ENCODE peak calls at places on chromosomes 4 and X, in seven cellular contexts. One of them, this sample, is unnamed.
A peak's percentile ranks its signal among the peaks of the same experiment; 100 is the strongest.

GRCh38 chr4:73499996-73500765 is 18.6 kb downstream of the AFM start:
- DNase-seq in HEK293T: no peak
- DNase-seq in breast epithelium: no peak
- DNase-seq in ascending aorta: no peak
- DNase-seq in stimulated activated CD4-positive, alpha-beta T cell treated with anti-CD3 and anti-CD28 coated beads, TNF-alpha, amount 100 ng/mL, for 48 hours: no peak
- DNase-seq in cardiac fibroblast: peak; percentile 27
- DNase-seq in activated naive CD8-positive, alpha-beta T cell treated with anti-CD3 and anti-CD28 coated beads, Interleukin-2, amount 50 U/mL, for 16 hours: no peak
- DNase-seq in this sample: no peak

GRCh38 chrX:30931920-30932319 is 42.9 kb upstream of the TAB3 start:
- DNase-seq in ascending aorta: no peak
- DNase-seq in cardiac fibroblast: no peak
- DNase-seq in breast epithelium: no peak
- DNase-seq in stimulated activated CD4-positive, alpha-beta T cell treated with anti-CD3 and anti-CD28 coated beads, TNF-alpha, amount 100 ng/mL, for 48 hours: no peak
- DNase-seq in HEK293T: no peak
- DNase-seq in activated naive CD8-positive, alpha-beta T cell treated with anti-CD3 and anti-CD28 coated beads, Interleukin-2, amount 50 U/mL, for 16 hours: no peak
- DNase-seq in this sample: no peak

GRCh38 chrX:1754077-1754476 is 139.2 kb downstream of the ASMT start:
- DNase-seq in HEK293T: no peak
- DNase-seq in cardiac fibroblast: peak; percentile 3
- DNase-seq in activated naive CD8-positive, alpha-beta T cell treated with anti-CD3 and anti-CD28 coated beads, Interleukin-2, amount 50 U/mL, for 16 hours: no peak
- DNase-seq in stimulated activated CD4-positive, alpha-beta T cell treated with anti-CD3 and anti-CD28 coated beads, TNF-alpha, amount 100 ng/mL, for 48 hours: no peak
- DNase-seq in breast epithelium: no peak
- DNase-seq in ascending aorta: no peak
- DNase-seq in this sample: no peak

GRCh38 chrX:46957299-46957698 is 45.1 kb downstream of the JADE3 start:
- DNase-seq in ascending aorta: no peak
- DNase-seq in stimulated activated CD4-positive, alpha-beta T cell treated with anti-CD3 and anti-CD28 coated beads, TNF-alpha, amount 100 ng/mL, for 48 hours: no peak
- DNase-seq in cardiac fibroblast: no peak
- DNase-seq in HEK293T: no peak
- DNase-seq in activated naive CD8-positive, alpha-beta T cell treated with anti-CD3 and anti-CD28 coated beads, Interleukin-2, amount 50 U/mL, for 16 hours: no peak
- DNase-seq in breast epithelium: no peak
- DNase-seq in this sample: no peak

GRCh38 chr4:116953947-116954346 is 131.4 kb downstream of the TRAM1L1 start:
- DNase-seq in cardiac fibroblast: no peak
- DNase-seq in HEK293T: no peak
- DNase-seq in ascending aorta: no peak
- DNase-seq in breast epithelium: no peak
- DNase-seq in stimulated activated CD4-positive, alpha-beta T cell treated with anti-CD3 and anti-CD28 coated beads, TNF-alpha, amount 100 ng/mL, for 48 hours: no peak
- DNase-seq in activated naive CD8-positive, alpha-beta T cell treated with anti-CD3 and anti-CD28 coated beads, Interleukin-2, amount 50 U/mL, for 16 hours: no peak
- DNase-seq in this sample: no peak

GRCh38 chr4:81688085-81688484 is 216.4 kb upstream of the RASGEF1B start:
- DNase-seq in HEK293T: no peak
- DNase-seq in cardiac fibroblast: peak; percentile 24
- DNase-seq in stimulated activated CD4-positive, alpha-beta T cell treated with anti-CD3 and anti-CD28 coated beads, TNF-alpha, amount 100 ng/mL, for 48 hours: no peak
- DNase-seq in ascending aorta: no peak
- DNase-seq in breast epithelium: no peak
- DNase-seq in activated naive CD8-positive, alpha-beta T cell treated with anti-CD3 and anti-CD28 coated beads, Interleukin-2, amount 50 U/mL, for 16 hours: no peak
- DNase-seq in this sample: no peak

GRCh38 chrX:109936114-109936513 is 66.8 kb upstream of the TMEM164 start:
- DNase-seq in ascending aorta: no peak
- DNase-seq in breast epithelium: no peak
- DNase-seq in HEK293T: no peak
- DNase-seq in cardiac fibroblast: peak; percentile 88
- DNase-seq in activated naive CD8-positive, alpha-beta T cell treated with anti-CD3 and anti-CD28 coated beads, Interleukin-2, amount 50 U/mL, for 16 hours: no peak
- DNase-seq in stimulated activated CD4-positive, alpha-beta T cell treated with anti-CD3 and anti-CD28 coated beads, TNF-alpha, amount 100 ng/mL, for 48 hours: no peak
- DNase-seq in this sample: no peak

GRCh38 chr4:211033-211511 is 86.8 kb downstream of the ZNF718 start:
- DNase-seq in ascending aorta: no peak
- DNase-seq in breast epithelium: no peak
- DNase-seq in stimulated activated CD4-positive, alpha-beta T cell treated with anti-CD3 and anti-CD28 coated beads, TNF-alpha, amount 100 ng/mL, for 48 hours: no peak
- DNase-seq in cardiac fibroblast: no peak
- DNase-seq in HEK293T: no peak
- DNase-seq in activated naive CD8-positive, alpha-beta T cell treated with anti-CD3 and anti-CD28 coated beads, Interleukin-2, amount 50 U/mL, for 16 hours: no peak
- DNase-seq in this sample: no peak

GRCh38 chr4:90786602-90787001 is 659.4 kb downstream of the CCSER1 start:
- DNase-seq in stimulated activated CD4-positive, alpha-beta T cell treated with anti-CD3 and anti-CD28 coated beads, TNF-alpha, amount 100 ng/mL, for 48 hours: no peak
- DNase-seq in activated naive CD8-positive, alpha-beta T cell treated with anti-CD3 and anti-CD28 coated beads, Interleukin-2, amount 50 U/mL, for 16 hours: no peak
- DNase-seq in HEK293T: no peak
- DNase-seq in breast epithelium: no peak
- DNase-seq in cardiac fibroblast: no peak
- DNase-seq in ascending aorta: no peak
- DNase-seq in this sample: no peak

GRCh38 chr4:69831646-69832325 is 28.2 kb downstream of the SULT1E1 start:
- DNase-seq in HEK293T: no peak
- DNase-seq in activated naive CD8-positive, alpha-beta T cell treated with anti-CD3 and anti-CD28 coated beads, Interleukin-2, amount 50 U/mL, for 16 hours: no peak
- DNase-seq in cardiac fibroblast: no peak
- DNase-seq in stimulated activated CD4-positive, alpha-beta T cell treated with anti-CD3 and anti-CD28 coated beads, TNF-alpha, amount 100 ng/mL, for 48 hours: no peak
- DNase-seq in breast epithelium: no peak
- DNase-seq in ascending aorta: no peak
- DNase-seq in this sample: peak; percentile 33

GRCh38 chr4:19958849-19959248 is 292.9 kb upstream of the SLIT2 start:
- DNase-seq in cardiac fibroblast: no peak
- DNase-seq in ascending aorta: no peak
- DNase-seq in stimulated activated CD4-positive, alpha-beta T cell treated with anti-CD3 and anti-CD28 coated beads, TNF-alpha, amount 100 ng/mL, for 48 hours: no peak
- DNase-seq in breast epithelium: no peak
- DNase-seq in activated naive CD8-positive, alpha-beta T cell treated with anti-CD3 and anti-CD28 coated beads, Interleukin-2, amount 50 U/mL, for 16 hours: no peak
- DNase-seq in HEK293T: no peak
- DNase-seq in this sample: no peak

GRCh38 chrX:727738-728621 is 97.4 kb downstream of the SHOX start:
- DNase-seq in HEK293T: peak; percentile 33
- DNase-seq in ascending aorta: no peak
- DNase-seq in cardiac fibroblast: no peak
- DNase-seq in stimulated activated CD4-positive, alpha-beta T cell treated with anti-CD3 and anti-CD28 coated beads, TNF-alpha, amount 100 ng/mL, for 48 hours: no peak
- DNase-seq in activated naive CD8-positive, alpha-beta T cell treated with anti-CD3 and anti-CD28 coated beads, Interleukin-2, amount 50 U/mL, for 16 hours: no peak
- DNase-seq in breast epithelium: no peak
- DNase-seq in this sample: no peak

GRCh38 chr4:182917182-182918043 is at the start of gene DCTD:
- DNase-seq in activated naive CD8-positive, alpha-beta T cell treated with anti-CD3 and anti-CD28 coated beads, Interleukin-2, amount 50 U/mL, for 16 hours: peak; percentile 67
- DNase-seq in ascending aorta: peak; percentile 23
- DNase-seq in breast epithelium: peak; percentile 40
- DNase-seq in stimulated activated CD4-positive, alpha-beta T cell treated with anti-CD3 and anti-CD28 coated beads, TNF-alpha, amount 100 ng/mL, for 48 hours: peak; percentile 58
- DNase-seq in HEK293T: peak; percentile 56
- DNase-seq in cardiac fibroblast: peak; percentile 57
- DNase-seq in this sample: peak; percentile 44

GRCh38 chr4:47334597-47335185 is 128.8 kb downstream of the COMMD8 start:
- DNase-seq in breast epithelium: no peak
- DNase-seq in cardiac fibroblast: peak; percentile 22
- DNase-seq in activated naive CD8-positive, alpha-beta T cell treated with anti-CD3 and anti-CD28 coated beads, Interleukin-2, amount 50 U/mL, for 16 hours: no peak
- DNase-seq in HEK293T: no peak
- DNase-seq in stimulated activated CD4-positive, alpha-beta T cell treated with anti-CD3 and anti-CD28 coated beads, TNF-alpha, amount 100 ng/mL, for 48 hours: no peak
- DNase-seq in ascending aorta: no peak
- DNase-seq in this sample: no peak

GRCh38 chr4:108036252-108036651 is 46.6 kb downstream of the HADH start:
- DNase-seq in cardiac fibroblast: no peak
- DNase-seq in stimulated activated CD4-positive, alpha-beta T cell treated with anti-CD3 and anti-CD28 coated beads, TNF-alpha, amount 100 ng/mL, for 48 hours: peak; percentile 71
- DNase-seq in HEK293T: no peak
- DNase-seq in activated naive CD8-positive, alpha-beta T cell treated with anti-CD3 and anti-CD28 coated beads, Interleukin-2, amount 50 U/mL, for 16 hours: peak; percentile 51
- DNase-seq in ascending aorta: no peak
- DNase-seq in breast epithelium: no peak
- DNase-seq in this sample: no peak